ENCODE peak calls at places on chromosomes 7 and 10, in eight cellular contexts. N, J, Z, A, I, V, R and T are unnamed samples.

GRCh38 chr10:83680470-83680891 is 458.8 kb upstream of the GHITM start:
- DNase-seq in N (no peak), J (no peak), Z (no peak), R (no peak), V (no peak), I (no peak), A (peak; percentile 30), T (no peak)

GRCh38 chr10:19688344-19688743 is 127.9 kb upstream of the PLXDC2 start:
- DNase-seq in Z (no peak), A (no peak), N (no peak), V (no peak), R (no peak), J (no peak), I (no peak), T (no peak)

GRCh38 chr7:157713591-157713990 is 376.8 kb downstream of the DNAJB6 start:
- DNase-seq in A (no peak), N (no peak), V (no peak), R (no peak), Z (no peak), J (no peak), I (no peak), T (no peak)

GRCh38 chr7:40608321-40609075 is 473.7 kb downstream of the SUGCT start:
- DNase-seq in Z (no peak), R (no peak), V (no peak), N (peak; percentile 26), A (no peak), J (no peak), I (no peak), T (no peak)

GRCh38 chr7:128027485-128027980 is 3.7 kb downstream of the LRRC4 start:
- DNase-seq in A (no peak), R (no peak), I (no peak), N (no peak), J (no peak), Z (no peak), V (no peak), T (no peak)

GRCh38 chr10:1418031-1418550 is 319.2 kb downstream of the ADARB2 start:
- DNase-seq in J (no peak), Z (no peak), I (no peak), A (no peak), R (no peak), N (no peak), V (no peak), T (no peak)

GRCh38 chr7:48839108-48839507 is 85.2 kb upstream of the CDC14C start:
- DNase-seq in I (no peak), A (no peak), Z (no peak), N (no peak), R (no peak), V (no peak), J (no peak), T (no peak)

GRCh38 chr10:88783734-88784133 is 18.8 kb upstream of the LIPM start:
- DNase-seq in A (no peak), I (no peak), V (no peak), Z (no peak), J (no peak), N (peak; percentile 27), R (no peak), T (no peak)

GRCh38 chr7:150909192-150909591 is 56.9 kb downstream of the AOC1 start:
- DNase-seq in Z (no peak), I (no peak), V (no peak), A (no peak), N (no peak), J (no peak), R (no peak), T (no peak)

GRCh38 chr10:103598654-103599115 is 105.2 kb downstream of the NEURL1 start:
- DNase-seq in I (peak; percentile 76), R (no peak), Z (no peak), A (no peak), N (peak; percentile 57), J (peak; percentile 87), V (no peak), T (peak; percentile 31)